ENCODE peak calls at places on chromosomes 2 and 18, in six cellular contexts. B is heart left ventricle, M is fibroblast of lung, U is WTC11, T is breast epithelium, Z is GM12865. F is an unnamed sample.

GRCh38 chr2:221103930-221104329 is 468.2 kb downstream of the EPHA4 start:
- DNase-seq in U (no peak), M (peak; percentile 22), Z (no peak), T (no peak), B (peak; percentile 24), F (no peak)

GRCh38 chr2:14126846-14127245 is 505.7 kb upstream of the LRATD1 start:
- DNase-seq in Z (no peak), T (no peak), M (no peak), B (no peak), U (no peak), F (no peak)

GRCh38 chr18:72155327-72155726 is 388.8 kb downstream of the CBLN2 start:
- DNase-seq in M (peak; percentile 2), Z (no peak), B (no peak), U (no peak), T (no peak), F (no peak)

GRCh38 chr2:149598014-149598395 is 10.4 kb upstream of the MMADHC start:
- DNase-seq in Z (no peak), B (no peak), U (no peak), T (no peak), M (no peak), F (no peak)

GRCh38 chr2:232133078-232133477 is 171.6 kb downstream of the DIS3L2 start:
- DNase-seq in U (peak; percentile 34), M (no peak), Z (peak; percentile 14), T (no peak), B (no peak), F (no peak)

GRCh38 chr2:138333121-138333520 is 168.4 kb upstream of the SPOPL start:
- DNase-seq in Z (no peak), B (no peak), U (no peak), T (no peak), M (no peak), F (no peak)

GRCh38 chr2:189014426-189015138 is 40.4 kb downstream of the COL3A1 start:
- DNase-seq in T (no peak), U (no peak), B (no peak), M (peak; percentile 79), Z (no peak), F (no peak)

GRCh38 chr2:200308421-200309295 is 2.2 kb downstream of the SPATS2L start:
- DNase-seq in U (no peak), T (no peak), B (no peak), M (peak; percentile 76), Z (peak; percentile 11), F (no peak)

GRCh38 chr2:236642584-236643291 is 73.1 kb downstream of the ACKR3 start:
- DNase-seq in B (peak; percentile 88), M (peak; percentile 99), U (no peak), Z (no peak), T (peak; percentile 60), F (peak; percentile 94)

GRCh38 chr2:239321596-239322413 is 79.0 kb downstream of the HDAC4 start:
- DNase-seq in U (no peak), Z (no peak), B (no peak), M (peak; percentile 24), T (peak; percentile 22), F (no peak)

GRCh38 chr2:25664531-25665307 is 8.7 kb downstream of the DTNB start:
- DNase-seq in T (no peak), U (peak; percentile 69), Z (peak; percentile 56), M (peak; percentile 78), B (peak; percentile 51), F (peak; percentile 66)

GRCh38 chr2:126750506-126750905 is 94.5 kb downstream of the GYPC start:
- DNase-seq in B (no peak), T (no peak), Z (no peak), M (no peak), U (no peak), F (no peak)

GRCh38 chr18:32669549-32670165 is 103.2 kb downstream of the KLHL14 start:
- DNase-seq in T (no peak), B (no peak), U (peak; percentile 58), M (no peak), Z (peak; percentile 9), F (no peak)
- TF ChIP-seq CTCF in T (no peak), B (no peak), U (peak; percentile 50), M (no peak), Z (peak; percentile 31), F (no peak)

DNA sequence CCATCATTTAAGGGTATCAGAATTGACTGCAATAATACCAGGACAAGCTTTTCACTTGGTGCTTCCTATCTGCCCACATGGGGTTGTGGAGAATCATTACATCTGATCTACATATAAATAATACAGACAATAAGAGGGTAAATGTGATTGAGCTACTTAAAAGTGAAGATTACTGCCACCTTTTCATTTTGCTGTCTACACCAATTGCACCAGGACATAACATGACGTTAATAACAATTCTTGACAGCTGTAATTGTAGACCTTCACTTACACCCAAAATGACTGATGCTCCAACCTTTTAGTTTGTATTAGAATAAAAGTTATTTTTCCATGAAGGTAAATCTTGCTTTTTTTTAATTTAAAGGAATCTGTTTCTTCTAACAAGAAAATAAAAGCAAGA is 36.5 kb upstream of the TTN start:
- DNase-seq in U (no peak), M (no peak), T (no peak), B (no peak), Z (no peak), F (no peak)
- TF ChIP-seq CTCF in U (no peak), M (no peak), T (no peak), B (no peak), Z (no peak), F (no peak)

DNA sequence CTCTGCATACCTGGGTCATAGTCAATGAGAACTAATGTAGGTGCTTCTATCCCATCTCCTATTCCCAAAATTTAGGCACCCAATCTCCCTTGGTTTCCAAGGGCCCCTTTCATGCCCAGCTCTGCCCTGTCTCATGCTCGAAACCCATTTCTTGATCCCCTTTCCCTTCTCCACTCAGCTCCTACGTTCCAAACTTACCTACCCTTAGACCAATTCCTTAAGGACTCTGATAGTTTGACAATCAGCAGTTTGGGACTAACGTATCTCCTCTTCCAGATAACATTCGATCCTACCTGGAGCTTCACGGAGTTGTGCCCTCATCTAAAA is 141.4 kb upstream of the LGALSL start:
- DNase-seq in Z (no peak), B (no peak), U (no peak), T (no peak), M (no peak), F (no peak)
- TF ChIP-seq CTCF in Z (no peak), B (no peak), U (no peak), T (no peak), M (no peak), F (no peak)

GRCh38 chr2:240650254-240650965 is 25.1 kb downstream of the GPR35 start:
- DNase-seq in B (no peak), M (no peak), Z (no peak), U (no peak), T (no peak), F (no peak)

GRCh38 chr2:240649331-240649730 is 24.1 kb downstream of the GPR35 start:
- DNase-seq in B (no peak), Z (no peak), U (no peak), T (no peak), M (no peak), F (no peak)

GRCh38 chr2:240648155-240648649 is 22.9 kb downstream of the GPR35 start:
- DNase-seq in U (no peak), B (no peak), M (no peak), T (no peak), Z (no peak), F (no peak)

GRCh38 chr2:240648650-240649275 is 23.5 kb downstream of the GPR35 start:
- DNase-seq in U (no peak), T (no peak), M (no peak), Z (peak; percentile 37), B (no peak), F (no peak)

DNA sequence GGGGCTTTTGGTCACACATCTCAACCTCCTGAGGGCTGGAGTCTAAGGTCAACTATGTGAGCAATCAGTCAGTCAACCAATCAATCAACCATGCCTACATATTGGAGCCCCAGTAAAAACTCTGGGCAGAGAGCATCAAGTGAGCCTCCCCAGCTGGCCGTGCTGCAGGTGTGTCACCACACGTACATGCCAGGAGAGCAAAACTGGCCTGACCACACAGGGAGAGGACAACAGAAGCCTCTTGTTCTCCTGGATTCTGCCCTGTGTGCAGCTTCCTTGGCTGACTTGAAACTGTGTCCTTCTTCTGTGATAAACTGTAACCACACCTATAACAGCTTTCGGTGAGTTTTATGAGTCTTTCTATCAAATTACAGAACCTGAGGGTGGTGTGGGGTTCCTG is 25.9 kb downstream of the GPR35 start:
- DNase-seq in Z (no peak), T (no peak), B (no peak), U (no peak), M (no peak), F (no peak)
- TF ChIP-seq CTCF in Z (no peak), T (no peak), B (no peak), U (no peak), M (no peak), F (no peak)

GRCh38 chr2:34907812-34908211 is 1308.7 kb upstream of the FAM98A start:
- DNase-seq in T (no peak), U (no peak), Z (no peak), M (no peak), B (no peak), F (no peak)
- TF ChIP-seq CTCF in T (no peak), U (no peak), Z (no peak), M (no peak), B (no peak), F (no peak)

GRCh38 chr2:234690569-234691225 is 193.8 kb upstream of the ARL4C start:
- DNase-seq in Z (no peak), M (peak; percentile 71), T (no peak), U (no peak), B (no peak), F (no peak)
- TF ChIP-seq CTCF in Z (no peak), M (no peak), T (no peak), U (no peak), B (no peak), F (no peak)

GRCh38 chr2:120177011-120177621 is 46.1 kb downstream of the TMEM185B start:
- DNase-seq in M (no peak), T (no peak), U (peak; percentile 44), Z (peak; percentile 95), B (peak; percentile 40), F (no peak)
- TF ChIP-seq CTCF in M (no peak), T (no peak), U (no peak), Z (peak; percentile 76), B (peak; percentile 10), F (no peak)